ENCODE peak calls at places on chromosomes 4 and X, in five cellular contexts. I, R, X, U and V are unnamed samples.

GRCh38 chr4:146371812-146372211 is 149.9 kb downstream of the SLC10A7 start:
- DNase-seq in I (no peak), R (no peak), X (no peak), U (no peak), V (no peak)

GRCh38 chr4:88062843-88063242 is 55.4 kb downstream of the PKD2 start:
- DNase-seq in I (no peak), R (no peak), X (no peak), U (peak), V (no peak)

GRCh38 chr4:6694177-6694901 is 661 bp downstream of the S100P start:
- DNase-seq in I (no peak), R (no peak), X (no peak), U (no peak), V (peak)

GRCh38 chr4:97910005-97910404 is 233.3 kb downstream of the STPG2 start:
- DNase-seq in I (no peak), R (no peak), X (no peak), U (no peak), V (no peak)

GRCh38 chr4:183449193-183449888 is 4.9 kb downstream of the CDKN2AIP start:
- DNase-seq in I (no peak), R (peak), X (no peak), U (peak), V (no peak)

GRCh38 chr4:86831262-86832090 is 17.7 kb downstream of the SLC10A6 start:
- DNase-seq in I (no peak), R (peak), X (no peak), U (peak), V (peak)

GRCh38 chrX:151510203-151510602 is 53.3 kb upstream of the PASD1 start:
- DNase-seq in I (no peak), R (no peak), X (no peak), U (no peak), V (no peak)

GRCh38 chr4:796206-796605 is 29.7 kb downstream of the CPLX1 start:
- DNase-seq in I (no peak), R (no peak), X (no peak), U (no peak), V (peak)

GRCh38 chrX:40953369-40953768 is 131.9 kb upstream of the USP9X start:
- DNase-seq in I (no peak), R (no peak), X (no peak), U (no peak), V (no peak)

GRCh38 chrX:116272328-116272727 is 101.8 kb downstream of the AGTR2 start:
- DNase-seq in I (no peak), R (peak), X (no peak), U (no peak), V (no peak)

GRCh38 chr4:133081246-133081645 is 67.8 kb upstream of the PCDH10 start:
- DNase-seq in I (no peak), R (no peak), X (no peak), U (peak), V (no peak)

GRCh38 chrX:69121321-69122000 is 43.8 kb downstream of the PJA1 start:
- DNase-seq in I (no peak), R (no peak), X (no peak), U (no peak), V (no peak)

GRCh38 chr4:25021206-25021605 is 9.5 kb downstream of the LGI2 start:
- DNase-seq in I (no peak), R (no peak), X (no peak), U (peak), V (no peak)

GRCh38 chr4:125085-125820 is 952 bp downstream of the ZNF718 start:
- DNase-seq in I (no peak), R (no peak), X (no peak), U (peak), V (peak)

GRCh38 chrX:134241960-134242619 is 5.1 kb downstream of the CCDC160 start:
- DNase-seq in I (no peak), R (no peak), X (no peak), U (no peak), V (no peak)

GRCh38 chr4:113169368-113169767 is 119.9 kb downstream of the ANK2 start:
- DNase-seq in I (no peak), R (no peak), X (no peak), U (no peak), V (no peak)

GRCh38 chrX:112857478-112857878 is 16.8 kb upstream of the AMOT start:
- DNase-seq in I (no peak), R (no peak), X (no peak), U (no peak), V (no peak)

GRCh38 chr4:42855779-42856178 is 36.7 kb upstream of the GRXCR1 start:
- DNase-seq in I (no peak), R (no peak), X (no peak), U (no peak), V (no peak)